ENCODE peak calls at places on chromosome 14, in eight cellular contexts. L is substantia nigra; Z is NCI-H1092 treated with DMSO at 0.1 percent for 48 hours; B is lung; U is stimulated activated CD4-positive, alpha-beta T cell treated with anti-CD3 and anti-CD28 coated beads, Interleukin-1b, Interleukin-23, amount 100 ng/mL, for 4 hours; R is AG20443; H is cardiac muscle cell; S is stimulated activated naive CD8-positive, alpha-beta T cell treated with anti-CD3 and anti-CD28 coated beads, Interleukin-15, amount 100 ng/mL, for 72 hours. V is an unnamed sample.

GRCh38 chr14:106562451-106562850 is 1036.1 kb downstream of the TMEM121 start:
- DNase-seq in L (no peak), Z (no peak), B (no peak), U (no peak), R (no peak), H (no peak), S (no peak), V (no peak)

GRCh38 chr14:26984318-26985177 is 386.7 kb upstream of the NOVA1 start:
- DNase-seq in L (peak), Z (peak), B (peak), U (no peak), R (peak), H (peak), S (no peak), V (peak)

GRCh38 chr14:32307881-32308582 is 21.1 kb upstream of the AKAP6 start:
- DNase-seq in L (no peak), Z (peak), B (no peak), U (no peak), R (no peak), H (no peak), S (no peak), V (no peak)

GRCh38 chr14:21382886-21383847 is 652 bp downstream of the SUPT16H start:
- DNase-seq in L (peak), Z (peak), B (peak), U (peak), R (peak), H (peak), S (peak), V (peak)

GRCh38 chr14:104282332-104283196 is 144.2 kb downstream of the KIF26A start:
- DNase-seq in L (no peak), Z (peak), B (no peak), U (no peak), R (no peak), H (no peak), S (no peak), V (no peak)

GRCh38 chr14:94028450-94028826 is 2.3 kb downstream of the OTUB2 start:
- DNase-seq in L (no peak), Z (no peak), B (no peak), U (no peak), R (no peak), H (no peak), S (no peak), V (no peak)

GRCh38 chr14:59098377-59098776 is 90.1 kb upstream of the DAAM1 start:
- DNase-seq in L (no peak), Z (no peak), B (no peak), U (no peak), R (peak), H (no peak), S (no peak), V (no peak)

GRCh38 chr14:89921896-89922548 is 32.5 kb downstream of the EFCAB11 start:
- DNase-seq in L (no peak), Z (no peak), B (no peak), U (no peak), R (peak), H (no peak), S (no peak), V (no peak)

V was measured in NCI-H2171.